ENCODE peak calls at places on chromosomes 3 and 15, in six cellular contexts. One of them, this sample, is unnamed.

GRCh38 chr3:30256474-30256873 is 349.9 kb upstream of the TGFBR2 start:
- DNase-seq in bronchial epithelial cell: no peak
- DNase-seq in fibroblast of lung: peak
- DNase-seq in epithelial cell of proximal tubule: no peak
- DNase-seq in pancreas: no peak
- DNase-seq in neural progenitor cell: no peak
- DNase-seq in this sample: peak

GRCh38 chr3:179464296-179465092 is 13.2 kb upstream of the GNB4 start:
- DNase-seq in pancreas: no peak
- DNase-seq in neural progenitor cell: peak
- DNase-seq in epithelial cell of proximal tubule: no peak
- DNase-seq in bronchial epithelial cell: no peak
- DNase-seq in fibroblast of lung: no peak
- DNase-seq in this sample: no peak

GRCh38 chr3:182789371-182789770 is 3.9 kb upstream of the ATP11B start:
- DNase-seq in neural progenitor cell: no peak
- DNase-seq in bronchial epithelial cell: peak
- DNase-seq in epithelial cell of proximal tubule: no peak
- DNase-seq in pancreas: no peak
- DNase-seq in fibroblast of lung: no peak
- DNase-seq in this sample: peak

GRCh38 chr3:31925271-31925630 is 55.8 kb downstream of the OSBPL10 start:
- DNase-seq in fibroblast of lung: no peak
- DNase-seq in bronchial epithelial cell: no peak
- DNase-seq in pancreas: no peak
- DNase-seq in neural progenitor cell: no peak
- DNase-seq in epithelial cell of proximal tubule: no peak
- DNase-seq in this sample: no peak

GRCh38 chr3:51522273-51522981 is 16.1 kb upstream of the RAD54L2 start:
- DNase-seq in fibroblast of lung: no peak
- DNase-seq in neural progenitor cell: no peak
- DNase-seq in pancreas: no peak
- DNase-seq in bronchial epithelial cell: no peak
- DNase-seq in epithelial cell of proximal tubule: no peak
- DNase-seq in this sample: no peak

GRCh38 chr3:136197159-136197715 is 1.1 kb upstream of the MSL2 start:
- DNase-seq in bronchial epithelial cell: peak
- DNase-seq in pancreas: no peak
- DNase-seq in fibroblast of lung: no peak
- DNase-seq in epithelial cell of proximal tubule: no peak
- DNase-seq in neural progenitor cell: no peak
- DNase-seq in this sample: no peak

GRCh38 chr15:74055804-74056203 is 26.5 kb downstream of the GOLGA6A start:
- DNase-seq in bronchial epithelial cell: no peak
- DNase-seq in epithelial cell of proximal tubule: no peak
- DNase-seq in pancreas: no peak
- DNase-seq in neural progenitor cell: no peak
- DNase-seq in fibroblast of lung: no peak
- DNase-seq in this sample: no peak

GRCh38 chr3:179943097-179943880 is 93.4 kb downstream of the PEX5L start:
- DNase-seq in fibroblast of lung: peak
- DNase-seq in neural progenitor cell: peak
- DNase-seq in bronchial epithelial cell: peak
- DNase-seq in epithelial cell of proximal tubule: no peak
- DNase-seq in pancreas: no peak
- DNase-seq in this sample: no peak

GRCh38 chr3:69343875-69344274 is 42.0 kb downstream of the FRMD4B start:
- DNase-seq in neural progenitor cell: no peak
- DNase-seq in bronchial epithelial cell: no peak
- DNase-seq in epithelial cell of proximal tubule: no peak
- DNase-seq in pancreas: no peak
- DNase-seq in fibroblast of lung: no peak
- DNase-seq in this sample: no peak

GRCh38 chr15:74338676-74339075 is 28.8 kb downstream of the CYP11A1 start:
- DNase-seq in pancreas: no peak
- DNase-seq in neural progenitor cell: no peak
- DNase-seq in bronchial epithelial cell: no peak
- DNase-seq in fibroblast of lung: no peak
- DNase-seq in epithelial cell of proximal tubule: no peak
- DNase-seq in this sample: no peak

GRCh38 chr3:124438813-124439212 is 291.4 kb upstream of the UMPS start:
- DNase-seq in fibroblast of lung: no peak
- DNase-seq in bronchial epithelial cell: no peak
- DNase-seq in pancreas: no peak
- DNase-seq in epithelial cell of proximal tubule: no peak
- DNase-seq in neural progenitor cell: peak
- DNase-seq in this sample: no peak

GRCh38 chr3:25885544-25885943 is 95.7 kb downstream of the OXSM start:
- DNase-seq in epithelial cell of proximal tubule: peak
- DNase-seq in fibroblast of lung: peak
- DNase-seq in bronchial epithelial cell: peak
- DNase-seq in neural progenitor cell: no peak
- DNase-seq in pancreas: no peak
- DNase-seq in this sample: no peak

GRCh38 chr15:47293763-47294162 is 423.5 kb upstream of the SEMA6D start:
- DNase-seq in fibroblast of lung: peak
- DNase-seq in pancreas: no peak
- DNase-seq in epithelial cell of proximal tubule: peak
- DNase-seq in bronchial epithelial cell: peak
- DNase-seq in neural progenitor cell: peak
- DNase-seq in this sample: peak

GRCh38 chr3:186075489-186075888 is 33.4 kb downstream of the ETV5 start:
- DNase-seq in fibroblast of lung: no peak
- DNase-seq in epithelial cell of proximal tubule: no peak
- DNase-seq in bronchial epithelial cell: peak
- DNase-seq in neural progenitor cell: no peak
- DNase-seq in pancreas: no peak
- DNase-seq in this sample: no peak

GRCh38 chr3:127420825-127421224 is 133.0 kb upstream of the PRR20G start:
- DNase-seq in bronchial epithelial cell: no peak
- DNase-seq in epithelial cell of proximal tubule: no peak
- DNase-seq in neural progenitor cell: peak
- DNase-seq in pancreas: no peak
- DNase-seq in fibroblast of lung: no peak
- DNase-seq in this sample: no peak

GRCh38 chr3:128060473-128061381 is 8.5 kb downstream of the SEC61A1 start:
- DNase-seq in neural progenitor cell: no peak
- DNase-seq in bronchial epithelial cell: peak
- DNase-seq in epithelial cell of proximal tubule: no peak
- DNase-seq in pancreas: no peak
- DNase-seq in fibroblast of lung: peak
- DNase-seq in this sample: peak

GRCh38 chr3:33940149-33940548 is 141.7 kb downstream of the PDCD6IP start:
- DNase-seq in neural progenitor cell: no peak
- DNase-seq in fibroblast of lung: peak
- DNase-seq in pancreas: no peak
- DNase-seq in epithelial cell of proximal tubule: no peak
- DNase-seq in bronchial epithelial cell: peak
- DNase-seq in this sample: no peak

GRCh38 chr15:63509933-63510547 is 5.6 kb downstream of the USP3 start:
- DNase-seq in fibroblast of lung: peak
- DNase-seq in bronchial epithelial cell: peak
- DNase-seq in epithelial cell of proximal tubule: no peak
- DNase-seq in neural progenitor cell: no peak
- DNase-seq in pancreas: no peak
- DNase-seq in this sample: peak

GRCh38 chr3:185717121-185717520 is 107.7 kb downstream of the IGF2BP2 start:
- DNase-seq in neural progenitor cell: no peak
- DNase-seq in fibroblast of lung: peak
- DNase-seq in pancreas: no peak
- DNase-seq in bronchial epithelial cell: peak
- DNase-seq in epithelial cell of proximal tubule: no peak
- DNase-seq in this sample: peak

GRCh38 chr3:190088890-190089289 is 31.8 kb downstream of the P3H2 start:
- DNase-seq in fibroblast of lung: peak
- DNase-seq in epithelial cell of proximal tubule: no peak
- DNase-seq in neural progenitor cell: no peak
- DNase-seq in bronchial epithelial cell: peak
- DNase-seq in pancreas: no peak
- DNase-seq in this sample: peak

GRCh38 chr15:36977620-36978610 is 122.4 kb downstream of the MEIS2 start:
- DNase-seq in epithelial cell of proximal tubule: no peak
- DNase-seq in fibroblast of lung: no peak
- DNase-seq in pancreas: no peak
- DNase-seq in neural progenitor cell: peak
- DNase-seq in bronchial epithelial cell: no peak
- DNase-seq in this sample: no peak

GRCh38 chr15:87118424-87118823 is 1038.8 kb downstream of the AGBL1 start:
- DNase-seq in fibroblast of lung: peak
- DNase-seq in bronchial epithelial cell: no peak
- DNase-seq in epithelial cell of proximal tubule: no peak
- DNase-seq in pancreas: no peak
- DNase-seq in neural progenitor cell: no peak
- DNase-seq in this sample: no peak

GRCh38 chr3:38725726-38726410 is 76.4 kb upstream of the SCN5A start:
- DNase-seq in bronchial epithelial cell: peak
- DNase-seq in neural progenitor cell: no peak
- DNase-seq in pancreas: no peak
- DNase-seq in fibroblast of lung: peak
- DNase-seq in epithelial cell of proximal tubule: no peak
- DNase-seq in this sample: peak

GRCh38 chr3:167382127-167382526 is 2.0 kb upstream of the ZBBX start:
- DNase-seq in bronchial epithelial cell: no peak
- DNase-seq in epithelial cell of proximal tubule: no peak
- DNase-seq in neural progenitor cell: no peak
- DNase-seq in pancreas: no peak
- DNase-seq in fibroblast of lung: no peak
- DNase-seq in this sample: no peak

GRCh38 chr15:96894669-96895068 is 564.2 kb downstream of the NR2F2 start:
- DNase-seq in bronchial epithelial cell: no peak
- DNase-seq in epithelial cell of proximal tubule: no peak
- DNase-seq in pancreas: no peak
- DNase-seq in fibroblast of lung: no peak
- DNase-seq in neural progenitor cell: no peak
- DNase-seq in this sample: no peak

GRCh38 chr3:132135628-132136333 is 101.0 kb upstream of the CPNE4 start:
- DNase-seq in bronchial epithelial cell: peak
- DNase-seq in pancreas: no peak
- DNase-seq in fibroblast of lung: peak
- DNase-seq in neural progenitor cell: peak
- DNase-seq in epithelial cell of proximal tubule: peak
- DNase-seq in this sample: peak

GRCh38 chr15:88624156-88624970 is 3.2 kb downstream of the AEN start:
- DNase-seq in fibroblast of lung: peak
- DNase-seq in epithelial cell of proximal tubule: no peak
- DNase-seq in pancreas: no peak
- DNase-seq in bronchial epithelial cell: no peak
- DNase-seq in neural progenitor cell: peak
- DNase-seq in this sample: peak
- TF ChIP-seq CTCF in fibroblast of lung: peak
- TF ChIP-seq CTCF in epithelial cell of proximal tubule: peak
- TF ChIP-seq CTCF in pancreas: peak
- TF ChIP-seq CTCF in bronchial epithelial cell: no peak
- TF ChIP-seq CTCF in neural progenitor cell: peak
- TF ChIP-seq CTCF in this sample: peak

DNA sequence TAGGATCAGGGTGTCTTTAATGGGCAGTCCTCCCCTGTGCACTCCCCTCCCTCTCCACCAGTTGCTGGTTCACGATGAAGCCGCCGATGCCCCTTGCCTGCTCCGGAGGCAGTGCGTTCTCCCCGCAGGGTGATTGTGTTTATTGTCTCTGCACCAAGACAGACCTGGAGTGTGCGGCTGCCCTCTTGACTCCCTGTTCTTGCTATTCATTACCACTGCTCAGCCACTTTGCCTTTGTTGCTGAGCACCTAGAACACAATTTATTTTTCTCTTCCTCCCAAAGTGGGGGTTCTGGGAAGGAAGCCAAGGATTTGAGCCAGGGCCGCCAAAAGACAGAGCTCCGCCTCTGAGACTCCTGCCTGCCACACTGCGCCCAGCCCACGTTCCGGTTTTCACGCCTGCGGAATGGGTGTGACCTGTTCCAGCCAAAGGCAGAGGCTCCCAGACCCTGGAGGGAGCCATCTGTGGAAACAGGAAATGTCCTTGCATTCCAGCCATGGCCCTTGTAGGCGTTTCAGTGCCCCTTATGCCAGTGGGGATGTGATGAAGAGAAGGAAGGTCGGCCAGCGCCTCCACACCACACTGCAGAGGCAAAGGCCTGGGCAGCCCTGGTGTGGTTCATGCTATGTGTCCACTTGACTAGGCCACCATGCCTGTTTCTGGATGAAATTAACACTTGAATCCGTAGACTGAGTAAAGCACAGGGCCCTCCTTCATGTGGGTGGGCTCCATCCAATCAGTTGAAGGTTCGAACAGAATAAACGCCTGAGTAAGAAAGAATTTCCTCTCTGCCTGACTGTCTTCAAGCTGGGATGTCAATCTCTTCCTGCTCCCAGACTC is 85.8 kb downstream of the HMG20A start:
- DNase-seq in fibroblast of lung: peak
- DNase-seq in neural progenitor cell: no peak
- DNase-seq in epithelial cell of proximal tubule: no peak
- DNase-seq in pancreas: no peak
- DNase-seq in bronchial epithelial cell: no peak
- DNase-seq in this sample: peak
- H3K4me3 ChIP-seq in fibroblast of lung: no peak
- H3K4me3 ChIP-seq in neural progenitor cell: no peak
- H3K4me3 ChIP-seq in epithelial cell of proximal tubule: no peak
- H3K4me3 ChIP-seq in pancreas: no peak
- H3K4me3 ChIP-seq in bronchial epithelial cell: no peak
- H3K4me3 ChIP-seq in this sample: no peak

DNA sequence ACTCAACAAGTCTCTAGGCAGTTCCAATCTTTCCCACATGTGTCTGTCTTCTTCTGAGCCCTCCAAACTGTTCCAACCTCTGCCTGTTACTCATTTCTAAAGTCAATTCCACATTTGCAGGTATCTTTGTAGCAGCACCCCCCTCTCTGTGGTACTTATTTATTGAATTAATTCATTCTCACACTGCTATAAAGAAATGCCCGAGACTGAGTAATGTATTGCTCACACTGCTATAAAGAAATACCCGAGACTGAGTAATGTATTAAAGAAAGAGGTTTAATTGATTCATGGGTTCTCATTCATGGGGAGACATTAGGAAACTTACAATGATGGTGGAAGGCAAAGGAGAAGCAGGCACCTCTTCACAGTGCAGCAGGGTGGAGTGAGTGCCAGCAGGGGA is 1413.8 kb downstream of the SI start:
- DNase-seq in bronchial epithelial cell: no peak
- DNase-seq in neural progenitor cell: no peak
- DNase-seq in fibroblast of lung: no peak
- DNase-seq in pancreas: no peak
- DNase-seq in epithelial cell of proximal tubule: no peak
- DNase-seq in this sample: no peak
- TF ChIP-seq CTCF in bronchial epithelial cell: no peak
- TF ChIP-seq CTCF in neural progenitor cell: no peak
- TF ChIP-seq CTCF in fibroblast of lung: no peak
- TF ChIP-seq CTCF in pancreas: no peak
- TF ChIP-seq CTCF in epithelial cell of proximal tubule: no peak
- TF ChIP-seq CTCF in this sample: no peak

GRCh38 chr3:24857945-24858344 is 363.3 kb upstream of the THRB start:
- DNase-seq in fibroblast of lung: no peak
- DNase-seq in pancreas: no peak
- DNase-seq in epithelial cell of proximal tubule: no peak
- DNase-seq in bronchial epithelial cell: no peak
- DNase-seq in neural progenitor cell: no peak
- DNase-seq in this sample: no peak

GRCh38 chr3:24853685-24854341 is 359.2 kb upstream of the THRB start:
- DNase-seq in fibroblast of lung: no peak
- DNase-seq in neural progenitor cell: no peak
- DNase-seq in bronchial epithelial cell: no peak
- DNase-seq in epithelial cell of proximal tubule: no peak
- DNase-seq in pancreas: no peak
- DNase-seq in this sample: no peak

GRCh38 chr3:24850245-24850644 is 355.6 kb upstream of the THRB start:
- DNase-seq in bronchial epithelial cell: no peak
- DNase-seq in pancreas: no peak
- DNase-seq in fibroblast of lung: no peak
- DNase-seq in neural progenitor cell: no peak
- DNase-seq in epithelial cell of proximal tubule: no peak
- DNase-seq in this sample: no peak

GRCh38 chr3:24854748-24855147 is 360.1 kb upstream of the THRB start:
- DNase-seq in fibroblast of lung: no peak
- DNase-seq in pancreas: no peak
- DNase-seq in bronchial epithelial cell: no peak
- DNase-seq in neural progenitor cell: no peak
- DNase-seq in epithelial cell of proximal tubule: no peak
- DNase-seq in this sample: no peak
- H3K4me3 ChIP-seq in fibroblast of lung: no peak
- H3K4me3 ChIP-seq in pancreas: no peak
- H3K4me3 ChIP-seq in bronchial epithelial cell: no peak
- H3K4me3 ChIP-seq in neural progenitor cell: no peak
- H3K4me3 ChIP-seq in epithelial cell of proximal tubule: no peak
- H3K4me3 ChIP-seq in this sample: no peak